ENCODE peak calls at places on chromosomes 16 and 17, in four cellular contexts. One of them, this sample, is unnamed.

GRCh38 chr16:21302898-21303528 is 24.9 kb upstream of the CRYM start:
- DNase-seq in GM12878: peak; percentile 55
- DNase-seq in NT2/D1: no peak
- DNase-seq in left lung: no peak
- DNase-seq in this sample: peak; percentile 44

GRCh38 chr17:65027305-65027704 is 29.2 kb downstream of the GNA13 start:
- DNase-seq in GM12878: peak; percentile 45
- DNase-seq in NT2/D1: peak; percentile 3
- DNase-seq in left lung: no peak
- DNase-seq in this sample: no peak

GRCh38 chr17:77845541-77846225 is 112.8 kb upstream of the TNRC6C start:
- DNase-seq in GM12878: no peak
- DNase-seq in NT2/D1: no peak
- DNase-seq in left lung: peak; percentile 54
- DNase-seq in this sample: no peak

GRCh38 chr16:53159781-53160436 is 105.1 kb downstream of the CHD9 start:
- DNase-seq in GM12878: peak; percentile 20
- DNase-seq in NT2/D1: peak; percentile 36
- DNase-seq in left lung: no peak
- DNase-seq in this sample: no peak

GRCh38 chr16:53732296-53732929 is 28.5 kb downstream of the FTO start:
- DNase-seq in GM12878: no peak
- DNase-seq in NT2/D1: no peak
- DNase-seq in left lung: no peak
- DNase-seq in this sample: no peak

GRCh38 chr17:11898526-11899235 is 98.6 kb downstream of the ZNF18 start:
- DNase-seq in GM12878: no peak
- DNase-seq in NT2/D1: no peak
- DNase-seq in left lung: no peak
- DNase-seq in this sample: no peak

GRCh38 chr17:54860617-54861468 is 39.8 kb upstream of the TOM1L1 start:
- DNase-seq in GM12878: no peak
- DNase-seq in NT2/D1: no peak
- DNase-seq in left lung: no peak
- DNase-seq in this sample: no peak

GRCh38 chr16:86576591-86577313 is 1.6 kb upstream of the FOXL1 start:
- DNase-seq in GM12878: no peak
- DNase-seq in NT2/D1: no peak
- DNase-seq in left lung: no peak
- DNase-seq in this sample: no peak

GRCh38 chr17:34171245-34171818 is 83.8 kb upstream of the CCL2 start:
- DNase-seq in GM12878: no peak
- DNase-seq in NT2/D1: no peak
- DNase-seq in left lung: no peak
- DNase-seq in this sample: no peak

DNA sequence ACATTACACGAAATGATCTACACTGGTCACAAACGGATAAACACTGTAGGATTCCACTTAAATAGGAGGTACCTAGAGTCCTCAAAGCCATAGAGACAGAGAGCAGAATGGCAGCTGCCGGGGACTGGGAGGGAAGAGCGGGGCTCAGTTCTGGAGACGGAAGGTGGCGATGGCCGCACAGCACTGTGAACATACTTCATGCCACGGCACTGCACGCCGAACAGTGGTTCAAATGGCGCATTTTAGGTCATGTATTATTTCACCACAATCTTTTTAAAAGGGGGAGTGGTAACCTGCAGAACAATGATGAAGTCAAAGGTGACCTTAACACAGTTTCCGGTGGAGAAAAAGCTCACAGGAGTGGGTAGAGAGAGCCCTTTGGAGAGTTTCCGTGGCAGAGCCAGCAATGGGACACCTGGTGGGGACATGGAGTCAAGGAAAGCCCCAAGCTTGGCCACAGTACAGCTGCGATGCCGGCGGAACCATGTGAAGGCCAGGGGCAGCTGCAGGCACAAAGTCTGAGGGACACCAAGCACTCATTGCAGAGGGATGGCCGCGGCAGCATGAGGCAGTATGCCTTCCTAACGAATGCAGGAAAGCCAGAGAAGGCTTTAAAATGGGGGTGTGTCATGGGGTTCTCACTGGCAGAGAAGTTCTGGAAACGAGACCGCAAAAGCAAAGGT is 7.4 kb downstream of the FLCN start:
- DNase-seq in GM12878: no peak
- DNase-seq in NT2/D1: no peak
- DNase-seq in left lung: no peak
- DNase-seq in this sample: no peak
- H3K36me3 ChIP-seq in GM12878: peaks cover 22% of the 10 kb centered on the region
- H3K36me3 ChIP-seq in NT2/D1: peaks cover 79% of the 10 kb centered on the region
- H3K36me3 ChIP-seq in left lung: peaks cover 86% of the 10 kb centered on the region
- H3K36me3 ChIP-seq in this sample: peaks cover 39% of the 10 kb centered on the region

GRCh38 chr17:80729016-80729415 is 184.4 kb downstream of the RPTOR start:
- DNase-seq in GM12878: no peak
- DNase-seq in NT2/D1: no peak
- DNase-seq in left lung: no peak
- DNase-seq in this sample: no peak
- H3K4me3 ChIP-seq in GM12878: no peak overlapping the region
- H3K4me3 ChIP-seq in NT2/D1: no peak overlapping the region
- H3K4me3 ChIP-seq in left lung: no peak overlapping the region
- H3K4me3 ChIP-seq in this sample: no peak overlapping the region

GRCh38 chr17:31309525-31309924 is 4.3 kb downstream of the EVI2B start:
- DNase-seq in GM12878: peak; percentile 65
- DNase-seq in NT2/D1: no peak
- DNase-seq in left lung: no peak
- DNase-seq in this sample: no peak
- H3K36me3 ChIP-seq in GM12878: peaks cover 4% of the 10 kb centered on the region
- H3K36me3 ChIP-seq in NT2/D1: no peaks in the 10 kb centered on the region
- H3K36me3 ChIP-seq in left lung: peaks cover 25% of the 10 kb centered on the region
- H3K36me3 ChIP-seq in this sample: peaks cover 1% of the 10 kb centered on the region

GRCh38 chr16:24978370-24978914 is 36.7 kb downstream of the ARHGAP17 start:
- DNase-seq in GM12878: peak; percentile 77
- DNase-seq in NT2/D1: no peak
- DNase-seq in left lung: no peak
- DNase-seq in this sample: no peak
- H3K4me3 ChIP-seq in GM12878: peak overlapping the region; percentile 37
- H3K4me3 ChIP-seq in NT2/D1: no peak overlapping the region
- H3K4me3 ChIP-seq in left lung: no peak overlapping the region
- H3K4me3 ChIP-seq in this sample: no peak overlapping the region

This sample was measured in BJ.